ENCODE peak calls at places on chromosomes 7 and 10, in six cellular contexts. N, Y, U, C, A and F are unnamed samples.

GRCh38 chr7:26900283-26900682 is 35.9 kb upstream of the SKAP2 start:
- DNase-seq in N (no peak), Y (no peak), U (no peak), C (no peak), A (no peak), F (no peak)

GRCh38 chr7:129831424-129832058 is 121.2 kb downstream of the UBE2H start:
- DNase-seq in N (peak; percentile 88), Y (no peak), U (no peak), C (no peak), A (peak; percentile 93), F (peak; percentile 99)

GRCh38 chr7:73839743-73840714 is 2.3 kb downstream of the METTL27 start:
- DNase-seq in N (no peak), Y (no peak), U (no peak), C (no peak), A (no peak), F (no peak)

GRCh38 chr7:36810032-36810431 is 85.7 kb upstream of the AOAH start:
- DNase-seq in N (no peak), Y (no peak), U (no peak), C (no peak), A (no peak), F (no peak)

GRCh38 chr7:102412548-102412947 is 16.4 kb downstream of the PRKRIP1 start:
- DNase-seq in N (no peak), Y (peak; percentile 52), U (no peak), C (peak; percentile 40), A (peak; percentile 38), F (no peak)

GRCh38 chr10:92691591-92692084 is 1.9 kb downstream of the HHEX start:
- DNase-seq in N (no peak), Y (no peak), U (peak; percentile 8), C (no peak), A (no peak), F (no peak)

GRCh38 chr7:129072410-129073063 is 17.6 kb upstream of the TNPO3 start:
- DNase-seq in N (no peak), Y (no peak), U (no peak), C (no peak), A (no peak), F (no peak)

GRCh38 chr7:41886257-41886905 is 183.5 kb upstream of the INHBA start:
- DNase-seq in N (peak; percentile 66), Y (no peak), U (no peak), C (no peak), A (peak; percentile 97), F (peak; percentile 84)

GRCh38 chr10:24462889-24463552 is 254.1 kb downstream of the KIAA1217 start:
- DNase-seq in N (no peak), Y (no peak), U (no peak), C (no peak), A (peak; percentile 51), F (no peak)

GRCh38 chr10:132297521-132297920 is 10.2 kb downstream of the STK32C start:
- DNase-seq in N (no peak), Y (no peak), U (peak; percentile 1), C (no peak), A (no peak), F (no peak)

GRCh38 chr7:24717694-24718320 is 39.5 kb downstream of the GSDME start:
- DNase-seq in N (no peak), Y (no peak), U (no peak), C (no peak), A (no peak), F (no peak)

GRCh38 chr7:100093054-100093453 is 4.3 kb downstream of the COPS6 start:
- DNase-seq in N (no peak), Y (no peak), U (no peak), C (no peak), A (no peak), F (no peak)

GRCh38 chr10:110483633-110484032 is 14.1 kb upstream of the DUSP5 start:
- DNase-seq in N (no peak), Y (no peak), U (no peak), C (no peak), A (no peak), F (no peak)

GRCh38 chr7:117946201-117946633 is 73.0 kb upstream of the CTTNBP2 start:
- DNase-seq in N (no peak), Y (no peak), U (no peak), C (no peak), A (peak; percentile 61), F (no peak)

GRCh38 chr10:104766341-104766740 is 125.3 kb downstream of the SORCS3 start:
- DNase-seq in N (no peak), Y (no peak), U (peak; percentile 28), C (no peak), A (peak; percentile 43), F (peak; percentile 6)

GRCh38 chr10:93917064-93917391 is 23.2 kb downstream of the SLC35G1 start:
- DNase-seq in N (no peak), Y (no peak), U (no peak), C (no peak), A (no peak), F (no peak)

GRCh38 chr10:124296121-124296812 is 122.5 kb downstream of the OAT start:
- DNase-seq in N (no peak), Y (no peak), U (no peak), C (no peak), A (peak; percentile 56), F (no peak)

GRCh38 chr10:81546243-81546642 is 328.8 kb upstream of the NRG3 start:
- DNase-seq in N (no peak), Y (no peak), U (no peak), C (no peak), A (no peak), F (no peak)

GRCh38 chr7:234712-235553 is 42.6 kb downstream of the FAM20C start:
- DNase-seq in N (peak; percentile 65), Y (no peak), U (no peak), C (no peak), A (no peak), F (peak; percentile 16)

GRCh38 chr10:30434273-30435067 is 486 bp downstream of the MAP3K8 start:
- DNase-seq in N (no peak), Y (no peak), U (peak; percentile 54), C (peak; percentile 50), A (peak; percentile 70), F (peak; percentile 66)

GRCh38 chr10:10911471-10911921 is 106.2 kb upstream of the CELF2 start:
- DNase-seq in N (peak; percentile 90), Y (no peak), U (peak; percentile 30), C (no peak), A (peak; percentile 89), F (no peak)

GRCh38 chr7:83153419-83153818 is 9.3 kb downstream of the PCLO start:
- DNase-seq in N (no peak), Y (no peak), U (no peak), C (no peak), A (no peak), F (no peak)

GRCh38 chr10:120580651-120581259 is 123.7 kb downstream of the PLPP4 start:
- DNase-seq in N (no peak), Y (no peak), U (no peak), C (no peak), A (no peak), F (no peak)

GRCh38 chr10:80204801-80205477 is 398 bp downstream of the ANXA11 start:
- DNase-seq in N (no peak), Y (peak; percentile 40), U (no peak), C (peak; percentile 33), A (peak; percentile 28), F (peak; percentile 19)

GRCh38 chr10:79547973-79548372 is 12.2 kb downstream of the SFTPA2 start:
- DNase-seq in N (no peak), Y (no peak), U (no peak), C (no peak), A (no peak), F (no peak)

GRCh38 chr7:84191842-84192241 is 2.7 kb downstream of the SEMA3A start:
- DNase-seq in N (no peak), Y (no peak), U (no peak), C (no peak), A (peak; percentile 50), F (no peak)

GRCh38 chr7:763762-764161 is 36.7 kb upstream of the PRKAR1B start:
- DNase-seq in N (no peak), Y (no peak), U (no peak), C (no peak), A (no peak), F (no peak)

GRCh38 chr7:151008143-151008510 is 16.2 kb downstream of the ATG9B start:
- DNase-seq in N (no peak), Y (no peak), U (no peak), C (no peak), A (no peak), F (peak; percentile 30)

GRCh38 chr7:3380034-3380433 is 79.0 kb downstream of the SDK1 start:
- DNase-seq in N (no peak), Y (no peak), U (no peak), C (no peak), A (no peak), F (no peak)

GRCh38 chr10:34854147-34854601 is 39.1 kb upstream of the PARD3 start:
- DNase-seq in N (peak; percentile 18), Y (no peak), U (peak; percentile 8), C (no peak), A (peak; percentile 87), F (peak; percentile 30)

GRCh38 chr10:6383099-6383812 is 180.5 kb downstream of the PFKFB3 start:
- DNase-seq in N (peak; percentile 61), Y (no peak), U (no peak), C (no peak), A (peak; percentile 66), F (peak; percentile 35)

GRCh38 chr10:46550076-46550790 is 6.2 kb downstream of the GPRIN2 start:
- DNase-seq in N (no peak), Y (no peak), U (no peak), C (no peak), A (no peak), F (no peak)

GRCh38 chr7:124152859-124153692 is 120.2 kb upstream of the TMEM229A start:
- DNase-seq in N (peak; percentile 21), Y (peak; percentile 35), U (no peak), C (no peak), A (peak; percentile 50), F (peak; percentile 53)

GRCh38 chr10:35789996-35790395 is 147.9 kb upstream of the FZD8 start:
- DNase-seq in N (no peak), Y (no peak), U (no peak), C (no peak), A (no peak), F (peak; percentile 83)

GRCh38 chr7:124843336-124843735 is 77.7 kb upstream of the GPR37 start:
- DNase-seq in N (no peak), Y (no peak), U (no peak), C (no peak), A (no peak), F (no peak)

GRCh38 chr7:126780993-126781392 is 471.7 kb downstream of the GRM8 start:
- DNase-seq in N (no peak), Y (no peak), U (no peak), C (no peak), A (no peak), F (no peak)

GRCh38 chr10:86152911-86153310 is 213.7 kb downstream of the GRID1 start:
- DNase-seq in N (no peak), Y (no peak), U (no peak), C (no peak), A (no peak), F (no peak)